ENCODE peak calls at places on chromosome 16, in five cellular contexts. One of them, this sample, is unnamed.

GRCh38 chr16:89095401-89095974 is 1.8 kb downstream of the ACSF3 start:
- DNase-seq in substantia nigra: no peak
- DNase-seq in NCI-H345: peak; percentile 11
- DNase-seq in stimulated activated CD4-positive, alpha-beta T cell treated with anti-CD3 and anti-CD28 coated beads, Interleukin-4, amount 100 ng/mL, for 24 hours: no peak
- DNase-seq in mucosa of gallbladder: no peak
- DNase-seq in this sample: no peak

GRCh38 chr16:28130099-28131088 is 66.9 kb upstream of the GSG1L start:
- DNase-seq in stimulated activated CD4-positive, alpha-beta T cell treated with anti-CD3 and anti-CD28 coated beads, Interleukin-4, amount 100 ng/mL, for 24 hours: no peak
- DNase-seq in substantia nigra: no peak
- DNase-seq in NCI-H345: no peak
- DNase-seq in mucosa of gallbladder: no peak
- DNase-seq in this sample: no peak

GRCh38 chr16:59198487-59198886 is 464.4 kb upstream of the GOT2 start:
- DNase-seq in NCI-H345: no peak
- DNase-seq in mucosa of gallbladder: no peak
- DNase-seq in substantia nigra: no peak
- DNase-seq in stimulated activated CD4-positive, alpha-beta T cell treated with anti-CD3 and anti-CD28 coated beads, Interleukin-4, amount 100 ng/mL, for 24 hours: no peak
- DNase-seq in this sample: no peak

GRCh38 chr16:53745126-53745525 is 41.2 kb downstream of the FTO start:
- DNase-seq in NCI-H345: no peak
- DNase-seq in mucosa of gallbladder: no peak
- DNase-seq in substantia nigra: no peak
- DNase-seq in stimulated activated CD4-positive, alpha-beta T cell treated with anti-CD3 and anti-CD28 coated beads, Interleukin-4, amount 100 ng/mL, for 24 hours: no peak
- DNase-seq in this sample: no peak

GRCh38 chr16:48064971-48065370 is 90.8 kb downstream of the ABCC12 start:
- DNase-seq in NCI-H345: no peak
- DNase-seq in substantia nigra: no peak
- DNase-seq in mucosa of gallbladder: no peak
- DNase-seq in stimulated activated CD4-positive, alpha-beta T cell treated with anti-CD3 and anti-CD28 coated beads, Interleukin-4, amount 100 ng/mL, for 24 hours: no peak
- DNase-seq in this sample: no peak

GRCh38 chr16:30112197-30113030 is 923 bp downstream of the GDPD3 start:
- DNase-seq in stimulated activated CD4-positive, alpha-beta T cell treated with anti-CD3 and anti-CD28 coated beads, Interleukin-4, amount 100 ng/mL, for 24 hours: peak; percentile 70
- DNase-seq in NCI-H345: peak; percentile 36
- DNase-seq in substantia nigra: no peak
- DNase-seq in mucosa of gallbladder: peak; percentile 38
- DNase-seq in this sample: peak; percentile 57

GRCh38 chr16:66003196-66003595 is 363.3 kb upstream of the CDH5 start:
- DNase-seq in mucosa of gallbladder: no peak
- DNase-seq in NCI-H345: no peak
- DNase-seq in stimulated activated CD4-positive, alpha-beta T cell treated with anti-CD3 and anti-CD28 coated beads, Interleukin-4, amount 100 ng/mL, for 24 hours: no peak
- DNase-seq in substantia nigra: no peak
- DNase-seq in this sample: no peak

GRCh38 chr16:47136101-47136820 is 7.5 kb downstream of the NETO2 start:
- DNase-seq in substantia nigra: no peak
- DNase-seq in mucosa of gallbladder: peak; percentile 47
- DNase-seq in NCI-H345: no peak
- DNase-seq in stimulated activated CD4-positive, alpha-beta T cell treated with anti-CD3 and anti-CD28 coated beads, Interleukin-4, amount 100 ng/mL, for 24 hours: no peak
- DNase-seq in this sample: no peak

GRCh38 chr16:31357324-31358156 is 2.6 kb downstream of the ITGAX start:
- DNase-seq in substantia nigra: no peak
- DNase-seq in NCI-H345: no peak
- DNase-seq in stimulated activated CD4-positive, alpha-beta T cell treated with anti-CD3 and anti-CD28 coated beads, Interleukin-4, amount 100 ng/mL, for 24 hours: no peak
- DNase-seq in mucosa of gallbladder: no peak
- DNase-seq in this sample: no peak

GRCh38 chr16:12087901-12088364 is 111.4 kb downstream of the SNX29 start:
- DNase-seq in mucosa of gallbladder: no peak
- DNase-seq in NCI-H345: peak; percentile 62
- DNase-seq in substantia nigra: no peak
- DNase-seq in stimulated activated CD4-positive, alpha-beta T cell treated with anti-CD3 and anti-CD28 coated beads, Interleukin-4, amount 100 ng/mL, for 24 hours: no peak
- DNase-seq in this sample: peak; percentile 25

GRCh38 chr16:50862818-50863672 is 121.2 kb downstream of the CYLD start:
- DNase-seq in substantia nigra: peak; percentile 38
- DNase-seq in mucosa of gallbladder: peak; percentile 7
- DNase-seq in NCI-H345: no peak
- DNase-seq in stimulated activated CD4-positive, alpha-beta T cell treated with anti-CD3 and anti-CD28 coated beads, Interleukin-4, amount 100 ng/mL, for 24 hours: no peak
- DNase-seq in this sample: peak; percentile 90

GRCh38 chr16:3736116-3736515 is 18.8 kb upstream of the TRAP1 start:
- DNase-seq in stimulated activated CD4-positive, alpha-beta T cell treated with anti-CD3 and anti-CD28 coated beads, Interleukin-4, amount 100 ng/mL, for 24 hours: no peak
- DNase-seq in mucosa of gallbladder: no peak
- DNase-seq in substantia nigra: no peak
- DNase-seq in NCI-H345: no peak
- DNase-seq in this sample: no peak

GRCh38 chr16:86567701-86568571 is 1.3 kb downstream of the FOXC2 start:
- DNase-seq in NCI-H345: no peak
- DNase-seq in substantia nigra: no peak
- DNase-seq in stimulated activated CD4-positive, alpha-beta T cell treated with anti-CD3 and anti-CD28 coated beads, Interleukin-4, amount 100 ng/mL, for 24 hours: no peak
- DNase-seq in mucosa of gallbladder: no peak
- DNase-seq in this sample: no peak

GRCh38 chr16:77387810-77388209 is 47.0 kb downstream of the ADAMTS18 start:
- DNase-seq in mucosa of gallbladder: no peak
- DNase-seq in stimulated activated CD4-positive, alpha-beta T cell treated with anti-CD3 and anti-CD28 coated beads, Interleukin-4, amount 100 ng/mL, for 24 hours: no peak
- DNase-seq in NCI-H345: no peak
- DNase-seq in substantia nigra: no peak
- DNase-seq in this sample: no peak

GRCh38 chr16:78210305-78210704 is 110.9 kb downstream of the WWOX start:
- DNase-seq in substantia nigra: no peak
- DNase-seq in mucosa of gallbladder: no peak
- DNase-seq in NCI-H345: no peak
- DNase-seq in stimulated activated CD4-positive, alpha-beta T cell treated with anti-CD3 and anti-CD28 coated beads, Interleukin-4, amount 100 ng/mL, for 24 hours: no peak
- DNase-seq in this sample: no peak

GRCh38 chr16:71440669-71441347 is 1.0 kb downstream of the TLE7 start:
- DNase-seq in substantia nigra: no peak
- DNase-seq in NCI-H345: no peak
- DNase-seq in stimulated activated CD4-positive, alpha-beta T cell treated with anti-CD3 and anti-CD28 coated beads, Interleukin-4, amount 100 ng/mL, for 24 hours: no peak
- DNase-seq in mucosa of gallbladder: no peak
- DNase-seq in this sample: no peak

GRCh38 chr16:49967012-49967559 is 57.9 kb upstream of the CNEP1R1 start:
- DNase-seq in stimulated activated CD4-positive, alpha-beta T cell treated with anti-CD3 and anti-CD28 coated beads, Interleukin-4, amount 100 ng/mL, for 24 hours: no peak
- DNase-seq in substantia nigra: no peak
- DNase-seq in NCI-H345: no peak
- DNase-seq in mucosa of gallbladder: no peak
- DNase-seq in this sample: no peak

GRCh38 chr16:16163571-16163970 is 59.7 kb downstream of the ABCC6 start:
- DNase-seq in mucosa of gallbladder: no peak
- DNase-seq in stimulated activated CD4-positive, alpha-beta T cell treated with anti-CD3 and anti-CD28 coated beads, Interleukin-4, amount 100 ng/mL, for 24 hours: no peak
- DNase-seq in substantia nigra: peak; percentile 10
- DNase-seq in NCI-H345: no peak
- DNase-seq in this sample: no peak

GRCh38 chr16:84827897-84828296 is 8.1 kb downstream of the CRISPLD2 start:
- DNase-seq in stimulated activated CD4-positive, alpha-beta T cell treated with anti-CD3 and anti-CD28 coated beads, Interleukin-4, amount 100 ng/mL, for 24 hours: no peak
- DNase-seq in substantia nigra: no peak
- DNase-seq in mucosa of gallbladder: no peak
- DNase-seq in NCI-H345: no peak
- DNase-seq in this sample: no peak

GRCh38 chr16:81873843-81874752 is 95.0 kb downstream of the PLCG2 start:
- DNase-seq in stimulated activated CD4-positive, alpha-beta T cell treated with anti-CD3 and anti-CD28 coated beads, Interleukin-4, amount 100 ng/mL, for 24 hours: peak; percentile 35
- DNase-seq in mucosa of gallbladder: peak; percentile 67
- DNase-seq in substantia nigra: no peak
- DNase-seq in NCI-H345: peak; percentile 3
- DNase-seq in this sample: peak; percentile 26

GRCh38 chr16:1308036-1308976 is 1.1 kb upstream of the UBE2I start:
- DNase-seq in mucosa of gallbladder: no peak
- DNase-seq in stimulated activated CD4-positive, alpha-beta T cell treated with anti-CD3 and anti-CD28 coated beads, Interleukin-4, amount 100 ng/mL, for 24 hours: no peak
- DNase-seq in substantia nigra: no peak
- DNase-seq in NCI-H345: no peak
- DNase-seq in this sample: no peak

GRCh38 chr16:51876934-51877333 is 670.0 kb downstream of the TOX3 start:
- DNase-seq in mucosa of gallbladder: no peak
- DNase-seq in NCI-H345: no peak
- DNase-seq in substantia nigra: no peak
- DNase-seq in stimulated activated CD4-positive, alpha-beta T cell treated with anti-CD3 and anti-CD28 coated beads, Interleukin-4, amount 100 ng/mL, for 24 hours: no peak
- DNase-seq in this sample: no peak

GRCh38 chr16:50845296-50845695 is 103.4 kb downstream of the CYLD start:
- DNase-seq in substantia nigra: no peak
- DNase-seq in mucosa of gallbladder: no peak
- DNase-seq in NCI-H345: no peak
- DNase-seq in stimulated activated CD4-positive, alpha-beta T cell treated with anti-CD3 and anti-CD28 coated beads, Interleukin-4, amount 100 ng/mL, for 24 hours: no peak
- DNase-seq in this sample: no peak

GRCh38 chr16:10827691-10828341 is 9.2 kb upstream of the TVP23A start:
- DNase-seq in mucosa of gallbladder: peak; percentile 74
- DNase-seq in substantia nigra: no peak
- DNase-seq in stimulated activated CD4-positive, alpha-beta T cell treated with anti-CD3 and anti-CD28 coated beads, Interleukin-4, amount 100 ng/mL, for 24 hours: no peak
- DNase-seq in NCI-H345: no peak
- DNase-seq in this sample: peak; percentile 16

GRCh38 chr16:57592591-57593003 is 35.8 kb upstream of the ADGRG1 start:
- DNase-seq in NCI-H345: no peak
- DNase-seq in stimulated activated CD4-positive, alpha-beta T cell treated with anti-CD3 and anti-CD28 coated beads, Interleukin-4, amount 100 ng/mL, for 24 hours: peak; percentile 66
- DNase-seq in substantia nigra: no peak
- DNase-seq in mucosa of gallbladder: peak; percentile 40
- DNase-seq in this sample: peak; percentile 77

GRCh38 chr16:86368261-86368660 is 142.1 kb upstream of the FOXF1 start:
- DNase-seq in substantia nigra: no peak
- DNase-seq in mucosa of gallbladder: no peak
- DNase-seq in NCI-H345: no peak
- DNase-seq in stimulated activated CD4-positive, alpha-beta T cell treated with anti-CD3 and anti-CD28 coated beads, Interleukin-4, amount 100 ng/mL, for 24 hours: no peak
- DNase-seq in this sample: no peak

GRCh38 chr16:19505600-19506303 is 16.1 kb downstream of the GDE1 start:
- DNase-seq in stimulated activated CD4-positive, alpha-beta T cell treated with anti-CD3 and anti-CD28 coated beads, Interleukin-4, amount 100 ng/mL, for 24 hours: no peak
- DNase-seq in substantia nigra: no peak
- DNase-seq in NCI-H345: no peak
- DNase-seq in mucosa of gallbladder: no peak
- DNase-seq in this sample: no peak

GRCh38 chr16:3235856-3236669 is 1.1 kb upstream of the ZNF200 start:
- DNase-seq in mucosa of gallbladder: peak; percentile 21
- DNase-seq in stimulated activated CD4-positive, alpha-beta T cell treated with anti-CD3 and anti-CD28 coated beads, Interleukin-4, amount 100 ng/mL, for 24 hours: peak; percentile 23
- DNase-seq in substantia nigra: no peak
- DNase-seq in NCI-H345: no peak
- DNase-seq in this sample: no peak

GRCh38 chr16:88623858-88624257 is 14.5 kb upstream of the IL17C start:
- DNase-seq in NCI-H345: no peak
- DNase-seq in mucosa of gallbladder: no peak
- DNase-seq in stimulated activated CD4-positive, alpha-beta T cell treated with anti-CD3 and anti-CD28 coated beads, Interleukin-4, amount 100 ng/mL, for 24 hours: no peak
- DNase-seq in substantia nigra: no peak
- DNase-seq in this sample: no peak

GRCh38 chr16:4142268-4142667 is 26.0 kb upstream of the ADCY9 start:
- DNase-seq in mucosa of gallbladder: no peak
- DNase-seq in substantia nigra: no peak
- DNase-seq in NCI-H345: no peak
- DNase-seq in stimulated activated CD4-positive, alpha-beta T cell treated with anti-CD3 and anti-CD28 coated beads, Interleukin-4, amount 100 ng/mL, for 24 hours: peak; percentile 24
- DNase-seq in this sample: no peak

This sample was measured in posterior cingulate gyrus.